ENCODE peak calls at places on chromosome 7, in seven cellular contexts. G is HCT116; N is posterior vena cava; Z is globus pallidus; H is activated CD4-positive, CD25-positive, alpha-beta regulatory T cell treated with anti-CD3 and anti-CD28 coated beads, Interleukin-2, amount 50 U/mL, for 16 hours; P is cardiac fibroblast; B is Right ventricle myocardium superior. U is an unnamed sample.

GRCh38 chr7:122675011-122675410 is 23.9 kb downstream of the RNF133 start:
- DNase-seq in G (no peak), N (no peak), Z (no peak), H (no peak), P (peak; percentile 65), B (no peak), U (no peak)

GRCh38 chr7:142375710-142376313 is 118.0 kb upstream of the PRSS58 start:
- DNase-seq in G (peak; percentile 10), N (no peak), Z (no peak), H (no peak), P (peak; percentile 21), B (no peak), U (no peak)

GRCh38 chr7:150313367-150313809 is 9.8 kb upstream of the LRRC61 start:
- DNase-seq in G (no peak), N (no peak), Z (no peak), H (no peak), P (no peak), B (no peak), U (no peak)

GRCh38 chr7:50826371-50827172 is 43.9 kb upstream of the GRB10 start:
- DNase-seq in G (peak; percentile 55), N (no peak), Z (no peak), H (no peak), P (peak; percentile 92), B (no peak), U (no peak)

GRCh38 chr7:11665381-11665780 is 166.6 kb downstream of the THSD7A start:
- DNase-seq in G (no peak), N (no peak), Z (no peak), H (no peak), P (no peak), B (no peak), U (no peak)

GRCh38 chr7:132547806-132548205 is 28.5 kb downstream of the PLXNA4 start:
- DNase-seq in G (no peak), N (no peak), Z (peak; percentile 21), H (no peak), P (no peak), B (no peak), U (no peak)

GRCh38 chr7:151081170-151082101 is 827 bp upstream of the FASTK start:
- DNase-seq in G (no peak), N (no peak), Z (no peak), H (no peak), P (no peak), B (peak; percentile 63), U (peak; percentile 89)

GRCh38 chr7:32108651-32109050 is 38.4 kb upstream of the PDE1C start:
- DNase-seq in G (no peak), N (no peak), Z (no peak), H (no peak), P (no peak), B (peak; percentile 51), U (no peak)

GRCh38 chr7:45709168-45710034 is 135.2 kb downstream of the ADCY1 start:
- DNase-seq in G (no peak), N (peak; percentile 76), Z (no peak), H (no peak), P (peak; percentile 87), B (peak; percentile 77), U (peak; percentile 77)

GRCh38 chr7:46247622-46248181 is 326.6 kb upstream of the IGFBP3 start:
- DNase-seq in G (no peak), N (no peak), Z (no peak), H (no peak), P (no peak), B (no peak), U (no peak)

GRCh38 chr7:1446611-1447032 is 12.6 kb downstream of the MICALL2 start:
- DNase-seq in G (no peak), N (no peak), Z (no peak), H (no peak), P (no peak), B (no peak), U (no peak)

GRCh38 chr7:130351664-130352015 is 7.0 kb downstream of the CPA5 start:
- DNase-seq in G (no peak), N (peak; percentile 57), Z (no peak), H (no peak), P (no peak), B (no peak), U (peak; percentile 74)

GRCh38 chr7:132865366-132865765 is 216.5 kb downstream of the CHCHD3 start:
- DNase-seq in G (no peak), N (no peak), Z (no peak), H (no peak), P (no peak), B (no peak), U (no peak)

GRCh38 chr7:69837387-69838068 is 239.3 kb downstream of the AUTS2 start:
- DNase-seq in G (no peak), N (no peak), Z (no peak), H (no peak), P (no peak), B (no peak), U (no peak)

GRCh38 chr7:85065306-85065705 is 121.5 kb downstream of the SEMA3D start:
- DNase-seq in G (no peak), N (no peak), Z (no peak), H (no peak), P (peak; percentile 84), B (no peak), U (no peak)

GRCh38 chr7:4753610-4754432 is 21.6 kb upstream of the AP5Z1 start:
- DNase-seq in G (peak; percentile 51), N (peak; percentile 92), Z (peak; percentile 69), H (peak; percentile 67), P (peak; percentile 53), B (peak; percentile 87), U (peak; percentile 96)

GRCh38 chr7:142864980-142865747 is 10.3 kb downstream of the EPHB6 start:
- DNase-seq in G (no peak), N (no peak), Z (no peak), H (no peak), P (no peak), B (no peak), U (no peak)

GRCh38 chr7:106056513-106057203 is 55.5 kb downstream of the SYPL1 start:
- DNase-seq in G (peak; percentile 57), N (peak; percentile 88), Z (peak; percentile 82), H (peak; percentile 31), P (peak; percentile 78), B (peak; percentile 73), U (peak; percentile 90)

GRCh38 chr7:157476201-157476600 is 139.4 kb downstream of the DNAJB6 start:
- DNase-seq in G (no peak), N (peak; percentile 54), Z (no peak), H (no peak), P (no peak), B (peak; percentile 13), U (peak; percentile 47)

GRCh38 chr7:40147371-40148246 is 12.8 kb downstream of the SUGCT start:
- DNase-seq in G (no peak), N (no peak), Z (no peak), H (no peak), P (no peak), B (no peak), U (no peak)

GRCh38 chr7:105734233-105734632 is 142.2 kb downstream of the ATXN7L1 start:
- DNase-seq in G (no peak), N (no peak), Z (no peak), H (no peak), P (no peak), B (no peak), U (no peak)

GRCh38 chr7:107315821-107316220 is 147.0 kb downstream of the HBP1 start:
- DNase-seq in G (no peak), N (no peak), Z (no peak), H (no peak), P (no peak), B (no peak), U (no peak)

GRCh38 chr7:128839751-128840177 is 9.6 kb downstream of the FLNC start:
- DNase-seq in G (no peak), N (no peak), Z (no peak), H (no peak), P (no peak), B (peak; percentile 34), U (no peak)

GRCh38 chr7:4791738-4792536 is 16.5 kb downstream of the AP5Z1 start:
- DNase-seq in G (peak; percentile 26), N (peak; percentile 92), Z (peak; percentile 77), H (peak; percentile 48), P (peak; percentile 64), B (peak; percentile 90), U (peak; percentile 94)

GRCh38 chr7:105849122-105849855 is 27.1 kb downstream of the ATXN7L1 start:
- DNase-seq in G (no peak), N (no peak), Z (no peak), H (peak; percentile 20), P (peak; percentile 70), B (no peak), U (no peak)

GRCh38 chr7:137283147-137283546 is 60.4 kb downstream of the PTN start:
- DNase-seq in G (no peak), N (no peak), Z (peak; percentile 60), H (no peak), P (no peak), B (no peak), U (no peak)

GRCh38 chr7:85457911-85458310 is 271.1 kb upstream of the SEMA3D start:
- DNase-seq in G (no peak), N (no peak), Z (no peak), H (no peak), P (no peak), B (no peak), U (no peak)

GRCh38 chr7:84705701-84706100 is 481.2 kb downstream of the SEMA3D start:
- DNase-seq in G (no peak), N (no peak), Z (no peak), H (no peak), P (peak; percentile 33), B (no peak), U (no peak)

GRCh38 chr7:149466364-149466763 is 5.5 kb upstream of the ZNF777 start:
- DNase-seq in G (no peak), N (no peak), Z (no peak), H (no peak), P (no peak), B (no peak), U (no peak)

GRCh38 chr7:42315096-42315495 is 78.1 kb upstream of the GLI3 start:
- DNase-seq in G (no peak), N (no peak), Z (no peak), H (no peak), P (peak; percentile 57), B (no peak), U (no peak)

GRCh38 chr7:135976312-135977019 is 693 bp downstream of the MTPN start:
- DNase-seq in G (peak; percentile 3), N (no peak), Z (no peak), H (no peak), P (no peak), B (no peak), U (peak; percentile 76)

GRCh38 chr7:101848168-101848951 is 30.9 kb downstream of the CUX1 start:
- DNase-seq in G (no peak), N (peak; percentile 18), Z (no peak), H (no peak), P (no peak), B (no peak), U (no peak)

GRCh38 chr7:134827889-134828288 is 48.5 kb downstream of the CALD1 start:
- DNase-seq in G (no peak), N (no peak), Z (no peak), H (no peak), P (peak; percentile 96), B (no peak), U (no peak)

GRCh38 chr7:110852156-110852858 is 238.6 kb upstream of the LRRN3 start:
- DNase-seq in G (no peak), N (no peak), Z (no peak), H (no peak), P (peak; percentile 22), B (no peak), U (no peak)

GRCh38 chr7:26201261-26202018 is at the start of gene CBX3:
- DNase-seq in G (peak; percentile 69), N (peak; percentile 97), Z (peak; percentile 82), H (peak; percentile 72), P (no peak), B (peak; percentile 94), U (peak; percentile 99)

GRCh38 chr7:356087-356486 is 66.1 kb downstream of the FOXL3 start:
- DNase-seq in G (no peak), N (no peak), Z (no peak), H (no peak), P (no peak), B (no peak), U (no peak)

GRCh38 chr7:128063025-128063560 is 31.9 kb upstream of the LRRC4 start:
- DNase-seq in G (no peak), N (no peak), Z (no peak), H (no peak), P (no peak), B (no peak), U (no peak)

GRCh38 chr7:114761973-114762372 is 159.9 kb upstream of the MDFIC start:
- DNase-seq in G (no peak), N (no peak), Z (no peak), H (no peak), P (no peak), B (no peak), U (no peak)

U was measured in spleen.